ENCODE peak calls at places on chromosomes 7 and 10, in four cellular contexts. One of them, this sample, is unnamed.

GRCh38 chr7:24829787-24830186 is 72.5 kb upstream of the GSDME start:
- DNase-seq in mesenchymal stem cell: peak
- DNase-seq in H9: no peak
- DNase-seq in IMR-90: peak
- DNase-seq in this sample: no peak

GRCh38 chr7:76397409-76398183 is 11.9 kb downstream of the SSC4D start:
- DNase-seq in H9: peak
- DNase-seq in IMR-90: peak
- DNase-seq in mesenchymal stem cell: no peak
- DNase-seq in this sample: no peak

GRCh38 chr10:533186-533585 is 156.3 kb downstream of the DIP2C start:
- DNase-seq in H9: no peak
- DNase-seq in IMR-90: no peak
- DNase-seq in mesenchymal stem cell: no peak
- DNase-seq in this sample: no peak

GRCh38 chr10:27745719-27746363 is at the start of gene MKX:
- DNase-seq in IMR-90: peak
- DNase-seq in mesenchymal stem cell: peak
- DNase-seq in H9: peak
- DNase-seq in this sample: peak

GRCh38 chr10:63103971-63104409 is 29.1 kb upstream of the NRBF2 start:
- DNase-seq in mesenchymal stem cell: no peak
- DNase-seq in IMR-90: no peak
- DNase-seq in H9: peak
- DNase-seq in this sample: peak

GRCh38 chr10:56583316-56583715 is 222.3 kb upstream of the ZWINT start:
- DNase-seq in IMR-90: no peak
- DNase-seq in mesenchymal stem cell: no peak
- DNase-seq in H9: no peak
- DNase-seq in this sample: no peak

GRCh38 chr10:133318494-133319127 is 9.9 kb downstream of the ZNF511 start:
- DNase-seq in H9: peak
- DNase-seq in mesenchymal stem cell: peak
- DNase-seq in IMR-90: peak
- DNase-seq in this sample: no peak

GRCh38 chr7:5441840-5442513 is 18.3 kb upstream of the TNRC18 start:
- DNase-seq in IMR-90: no peak
- DNase-seq in H9: no peak
- DNase-seq in mesenchymal stem cell: no peak
- DNase-seq in this sample: no peak

GRCh38 chr7:71363223-71363622 is 231.3 kb downstream of the GALNT17 start:
- DNase-seq in IMR-90: no peak
- DNase-seq in H9: no peak
- DNase-seq in mesenchymal stem cell: no peak
- DNase-seq in this sample: no peak

GRCh38 chr7:99394188-99394502 is 14.3 kb downstream of the PDAP1 start:
- DNase-seq in IMR-90: no peak
- DNase-seq in mesenchymal stem cell: no peak
- DNase-seq in H9: no peak
- DNase-seq in this sample: no peak

GRCh38 chr10:90087197-90088007 is 386.0 kb downstream of the KIF20B start:
- DNase-seq in IMR-90: peak
- DNase-seq in mesenchymal stem cell: peak
- DNase-seq in H9: no peak
- DNase-seq in this sample: no peak

GRCh38 chr10:43665054-43665453 is 16.4 kb upstream of the ZNF32 start:
- DNase-seq in H9: no peak
- DNase-seq in IMR-90: peak
- DNase-seq in mesenchymal stem cell: no peak
- DNase-seq in this sample: no peak

GRCh38 chr10:128898133-128898915 is 568.7 kb upstream of the MGMT start:
- DNase-seq in H9: no peak
- DNase-seq in mesenchymal stem cell: no peak
- DNase-seq in IMR-90: no peak
- DNase-seq in this sample: no peak

GRCh38 chr7:134182078-134182477 is 54.9 kb downstream of the LRGUK start:
- DNase-seq in H9: no peak
- DNase-seq in IMR-90: no peak
- DNase-seq in mesenchymal stem cell: no peak
- DNase-seq in this sample: no peak
- H3K23ac ChIP-seq in H9: peak
- H3K23ac ChIP-seq in IMR-90: no peak
- H3K23ac ChIP-seq in mesenchymal stem cell: no peak
- H3K23ac ChIP-seq in this sample: no peak

DNA sequence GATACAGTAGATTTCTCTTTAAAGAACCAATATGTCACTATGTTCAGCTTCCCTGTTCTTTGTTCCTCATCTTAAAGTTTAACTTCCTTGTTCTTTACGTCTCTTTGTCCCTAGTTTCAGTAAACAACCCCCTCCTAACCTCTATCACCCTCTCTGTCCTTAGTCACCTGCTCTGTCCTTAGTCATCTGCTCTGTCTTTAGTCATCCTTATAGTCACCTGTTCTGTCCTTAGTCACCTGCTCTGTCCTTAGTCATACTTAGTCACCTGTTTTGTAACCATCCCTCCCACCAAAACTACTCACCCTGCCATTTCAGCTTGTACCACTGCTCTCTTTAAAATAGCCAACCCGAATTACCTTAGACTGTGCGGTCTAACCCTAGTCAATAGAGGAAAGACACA is 144.5 kb upstream of the TMEM106B start:
- DNase-seq in H9: no peak
- DNase-seq in IMR-90: peak
- DNase-seq in mesenchymal stem cell: no peak
- DNase-seq in this sample: no peak
- H3K4me2 ChIP-seq in H9: no peak
- H3K4me2 ChIP-seq in IMR-90: no peak
- H3K4me2 ChIP-seq in mesenchymal stem cell: no peak
- H3K4me2 ChIP-seq in this sample: no peak

GRCh38 chr7:95878677-95879076 is 106.3 kb downstream of the DYNC1I1 start:
- DNase-seq in IMR-90: no peak
- DNase-seq in H9: no peak
- DNase-seq in mesenchymal stem cell: no peak
- DNase-seq in this sample: no peak

GRCh38 chr7:95874129-95874528 is 101.8 kb downstream of the DYNC1I1 start:
- DNase-seq in H9: no peak
- DNase-seq in IMR-90: no peak
- DNase-seq in mesenchymal stem cell: no peak
- DNase-seq in this sample: no peak

GRCh38 chr7:95871896-95872295 is 99.5 kb downstream of the DYNC1I1 start:
- DNase-seq in mesenchymal stem cell: no peak
- DNase-seq in H9: no peak
- DNase-seq in IMR-90: no peak
- DNase-seq in this sample: no peak

GRCh38 chr7:95874541-95875265 is 102.3 kb downstream of the DYNC1I1 start:
- DNase-seq in H9: no peak
- DNase-seq in mesenchymal stem cell: no peak
- DNase-seq in IMR-90: no peak
- DNase-seq in this sample: no peak

DNA sequence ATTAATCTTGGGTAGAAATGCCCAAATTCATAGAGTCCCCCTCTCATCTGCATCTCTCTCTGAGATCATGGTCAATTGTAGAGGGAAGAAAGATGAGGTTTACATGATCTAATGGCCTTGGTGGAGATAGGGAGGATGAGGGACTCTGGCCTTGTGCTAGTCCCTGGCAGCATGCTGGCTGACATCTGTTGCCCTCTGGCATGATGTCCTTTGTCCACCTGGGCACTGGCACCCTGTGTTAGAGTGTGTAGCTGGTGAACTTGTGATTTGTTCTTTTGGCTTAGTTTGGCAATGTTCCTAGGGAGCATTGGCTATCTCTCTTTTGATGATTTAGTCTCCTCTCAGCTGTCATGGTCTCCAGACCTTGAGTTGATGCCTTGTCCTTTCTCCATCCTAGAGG is 103.2 kb downstream of the DYNC1I1 start:
- DNase-seq in H9: no peak
- DNase-seq in IMR-90: no peak
- DNase-seq in mesenchymal stem cell: no peak
- DNase-seq in this sample: no peak
- H3K23ac ChIP-seq in H9: no peak
- H3K23ac ChIP-seq in IMR-90: no peak
- H3K23ac ChIP-seq in mesenchymal stem cell: no peak
- H3K23ac ChIP-seq in this sample: no peak

GRCh38 chr7:117664047-117664446 is 184.2 kb downstream of the CFTR start:
- DNase-seq in mesenchymal stem cell: no peak
- DNase-seq in IMR-90: no peak
- DNase-seq in H9: no peak
- DNase-seq in this sample: no peak

GRCh38 chr7:117666689-117667088 is 186.9 kb downstream of the CFTR start:
- DNase-seq in mesenchymal stem cell: no peak
- DNase-seq in H9: no peak
- DNase-seq in IMR-90: no peak
- DNase-seq in this sample: no peak

GRCh38 chr7:117667456-117667855 is 187.6 kb downstream of the CFTR start:
- DNase-seq in IMR-90: peak
- DNase-seq in mesenchymal stem cell: peak
- DNase-seq in H9: no peak
- DNase-seq in this sample: no peak

GRCh38 chr7:117665393-117665792 is 185.6 kb downstream of the CFTR start:
- DNase-seq in H9: no peak
- DNase-seq in mesenchymal stem cell: no peak
- DNase-seq in IMR-90: peak
- DNase-seq in this sample: no peak

GRCh38 chr7:117666019-117666418 is 186.2 kb downstream of the CFTR start:
- DNase-seq in IMR-90: peak
- DNase-seq in mesenchymal stem cell: peak
- DNase-seq in H9: no peak
- DNase-seq in this sample: no peak
- H3K4me2 ChIP-seq in IMR-90: peak
- H3K4me2 ChIP-seq in mesenchymal stem cell: no peak
- H3K4me2 ChIP-seq in H9: no peak
- H3K4me2 ChIP-seq in this sample: no peak

GRCh38 chr10:6386960-6387359 is 184.2 kb downstream of the PFKFB3 start:
- DNase-seq in H9: no peak
- DNase-seq in IMR-90: no peak
- DNase-seq in mesenchymal stem cell: no peak
- DNase-seq in this sample: no peak
- H3K23ac ChIP-seq in H9: no peak
- H3K23ac ChIP-seq in IMR-90: no peak
- H3K23ac ChIP-seq in mesenchymal stem cell: no peak
- H3K23ac ChIP-seq in this sample: no peak

DNA sequence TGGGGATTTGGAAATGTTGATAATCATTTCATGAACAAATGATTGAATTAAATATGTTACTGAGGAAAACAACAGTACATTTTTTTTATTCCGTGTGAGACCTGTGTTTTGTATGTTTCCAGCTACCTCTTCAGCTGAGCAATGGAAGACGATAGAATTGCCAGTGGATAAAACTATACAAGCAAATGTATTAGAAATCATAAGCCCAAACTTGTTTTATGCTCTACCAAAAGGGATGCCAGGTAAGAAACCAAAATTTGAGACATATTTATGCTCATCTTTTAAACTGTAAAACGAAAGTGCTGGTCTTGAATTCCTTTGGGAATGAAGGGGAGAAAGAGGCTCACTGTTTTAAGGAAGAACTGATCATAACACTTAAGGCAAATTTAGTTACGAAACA is 17.8 kb upstream of the VWA2 start:
- DNase-seq in H9: no peak
- DNase-seq in mesenchymal stem cell: no peak
- DNase-seq in IMR-90: no peak
- DNase-seq in this sample: no peak
- H3K4me2 ChIP-seq in H9: no peak
- H3K4me2 ChIP-seq in mesenchymal stem cell: no peak
- H3K4me2 ChIP-seq in IMR-90: no peak
- H3K4me2 ChIP-seq in this sample: no peak

GRCh38 chr7:151710646-151711434 is 166.1 kb downstream of the PRKAG2 start:
- DNase-seq in IMR-90: no peak
- DNase-seq in mesenchymal stem cell: no peak
- DNase-seq in H9: no peak
- DNase-seq in this sample: no peak
- H3K23ac ChIP-seq in IMR-90: peak
- H3K23ac ChIP-seq in mesenchymal stem cell: no peak
- H3K23ac ChIP-seq in H9: no peak
- H3K23ac ChIP-seq in this sample: no peak

GRCh38 chr7:41003031-41003925 is 699.6 kb downstream of the INHBA start:
- DNase-seq in H9: peak
- DNase-seq in IMR-90: peak
- DNase-seq in mesenchymal stem cell: no peak
- DNase-seq in this sample: peak
- H3K4me2 ChIP-seq in H9: no peak
- H3K4me2 ChIP-seq in IMR-90: no peak
- H3K4me2 ChIP-seq in mesenchymal stem cell: no peak
- H3K4me2 ChIP-seq in this sample: no peak

DNA sequence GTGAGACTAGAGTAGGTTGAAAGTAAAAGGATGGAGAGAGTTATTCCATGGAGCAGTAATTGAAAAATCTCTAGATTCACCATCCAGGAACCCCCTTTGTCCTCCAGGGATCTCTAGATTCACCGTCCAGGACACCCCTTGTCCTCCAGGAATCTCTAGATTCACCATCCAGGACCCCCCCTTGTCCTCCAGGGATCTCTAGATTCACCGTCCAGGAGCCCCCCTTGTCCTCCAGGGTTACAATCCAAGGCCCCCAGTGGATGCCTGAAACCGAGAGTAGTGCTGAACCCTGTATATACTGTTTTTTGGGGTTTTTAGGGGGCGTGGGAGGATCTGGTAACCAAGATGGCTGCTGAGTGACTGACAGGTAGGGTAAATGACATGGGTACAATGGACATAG is 38.3 kb upstream of the PPP2R2D start:
- DNase-seq in H9: no peak
- DNase-seq in mesenchymal stem cell: no peak
- DNase-seq in IMR-90: no peak
- DNase-seq in this sample: no peak
- H3K23ac ChIP-seq in H9: no peak
- H3K23ac ChIP-seq in mesenchymal stem cell: no peak
- H3K23ac ChIP-seq in IMR-90: no peak
- H3K23ac ChIP-seq in this sample: no peak

GRCh38 chr10:8066797-8067196 is 12.3 kb downstream of the GATA3 start:
- DNase-seq in H9: no peak
- DNase-seq in IMR-90: no peak
- DNase-seq in mesenchymal stem cell: no peak
- DNase-seq in this sample: no peak

GRCh38 chr10:8063935-8064334 is 9.4 kb downstream of the GATA3 start:
- DNase-seq in IMR-90: no peak
- DNase-seq in mesenchymal stem cell: no peak
- DNase-seq in H9: peak
- DNase-seq in this sample: no peak

GRCh38 chr10:8064436-8064835 is 9.9 kb downstream of the GATA3 start:
- DNase-seq in H9: no peak
- DNase-seq in mesenchymal stem cell: no peak
- DNase-seq in IMR-90: no peak
- DNase-seq in this sample: no peak

GRCh38 chr10:8065651-8066050 is 11.2 kb downstream of the GATA3 start:
- DNase-seq in mesenchymal stem cell: peak
- DNase-seq in IMR-90: no peak
- DNase-seq in H9: no peak
- DNase-seq in this sample: no peak

DNA sequence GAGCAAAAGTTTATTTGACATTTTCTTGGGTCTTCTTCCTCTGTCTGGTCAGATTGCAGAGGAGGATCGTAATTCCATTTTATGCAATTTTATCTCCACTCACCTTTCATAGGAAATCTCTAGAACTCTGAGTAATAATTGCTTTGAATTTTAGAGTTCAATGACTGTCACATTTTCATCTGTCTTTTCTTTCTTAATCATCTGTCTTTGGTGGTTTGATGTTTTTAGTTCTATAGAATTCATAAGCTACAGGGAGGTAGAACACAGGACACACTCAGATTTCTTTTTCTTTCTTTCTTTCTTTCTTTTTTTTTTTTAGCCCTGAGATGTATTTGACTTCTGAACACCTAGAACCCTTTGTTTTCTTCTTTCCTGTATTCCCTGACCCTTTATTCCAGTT is 11.7 kb downstream of the GATA3 start:
- DNase-seq in H9: no peak
- DNase-seq in mesenchymal stem cell: no peak
- DNase-seq in IMR-90: no peak
- DNase-seq in this sample: no peak
- H3K4me2 ChIP-seq in H9: no peak
- H3K4me2 ChIP-seq in mesenchymal stem cell: no peak
- H3K4me2 ChIP-seq in IMR-90: no peak
- H3K4me2 ChIP-seq in this sample: no peak

This sample was measured in neuronal stem cell.